ENCODE peak calls at places on chromosome X, in six cellular contexts. P, C, T, W, H and M are unnamed samples.

GRCh38 chrX:1006156-1006730 is 206.2 kb downstream of the CRLF2 start:
- DNase-seq in P (no peak), C (no peak), T (no peak), W (no peak), H (no peak), M (no peak)

GRCh38 chrX:136725446-136726104 is 55.2 kb downstream of the ARHGEF6 start:
- DNase-seq in P (no peak), C (no peak), T (peak), W (no peak), H (no peak), M (no peak)

GRCh38 chrX:103442536-103442901 is 66.2 kb downstream of the BEX3 start:
- DNase-seq in P (no peak), C (no peak), T (peak), W (no peak), H (no peak), M (no peak)

GRCh38 chrX:140525448-140525847 is 20.6 kb upstream of the SOX3 start:
- DNase-seq in P (no peak), C (no peak), T (no peak), W (no peak), H (no peak), M (no peak)

GRCh38 chrX:14051416-14051815 is 21.7 kb upstream of the GEMIN8 start:
- DNase-seq in P (no peak), C (no peak), T (no peak), W (peak), H (no peak), M (no peak)

GRCh38 chrX:101369687-101370086 is 16.3 kb downstream of the BTK start:
- DNase-seq in P (no peak), C (no peak), T (no peak), W (no peak), H (no peak), M (no peak)

GRCh38 chrX:50853399-50853798 is 39.4 kb upstream of the SHROOM4 start:
- DNase-seq in P (no peak), C (no peak), T (no peak), W (no peak), H (no peak), M (no peak)

GRCh38 chrX:49316085-49316484 is 5.8 kb upstream of the GAGE12J start:
- DNase-seq in P (no peak), C (no peak), T (no peak), W (no peak), H (no peak), M (no peak)

GRCh38 chrX:109840585-109840984 is 107.5 kb upstream of the ACSL4 start:
- DNase-seq in P (peak), C (no peak), T (no peak), W (peak), H (peak), M (peak)

GRCh38 chrX:41922125-41922521 is 1.2 kb downstream of the CASK start:
- DNase-seq in P (no peak), C (no peak), T (peak), W (no peak), H (no peak), M (peak)

GRCh38 chrX:148542481-148543255 is 42.3 kb downstream of the AFF2 start:
- DNase-seq in P (no peak), C (no peak), T (no peak), W (no peak), H (no peak), M (no peak)

GRCh38 chrX:69158166-69159040 is 6.8 kb downstream of the PJA1 start:
- DNase-seq in P (peak), C (no peak), T (peak), W (peak), H (peak), M (peak)

GRCh38 chrX:137236837-137237236 is 203.0 kb upstream of the GPR101 start:
- DNase-seq in P (no peak), C (no peak), T (no peak), W (no peak), H (no peak), M (no peak)

GRCh38 chrX:66622209-66622608 is 16.7 kb downstream of the EDA2R start:
- DNase-seq in P (no peak), C (no peak), T (no peak), W (no peak), H (no peak), M (no peak)

GRCh38 chrX:77597090-77597489 is 149.9 kb downstream of the FGF16 start:
- DNase-seq in P (no peak), C (no peak), T (peak), W (peak), H (no peak), M (peak)

GRCh38 chrX:95640226-95640625 is 1044.4 kb upstream of the DIAPH2 start:
- DNase-seq in P (no peak), C (no peak), T (no peak), W (no peak), H (no peak), M (no peak)

GRCh38 chrX:20989361-20989760 is 384.9 kb upstream of the CNKSR2 start:
- DNase-seq in P (no peak), C (no peak), T (no peak), W (no peak), H (no peak), M (no peak)

GRCh38 chrX:72247206-72247944 is 8.5 kb upstream of the ERCC6L start:
- DNase-seq in P (no peak), C (no peak), T (peak), W (no peak), H (peak), M (no peak)

GRCh38 chrX:38882894-38883620 is 81.8 kb downstream of the MID1IP1 start:
- DNase-seq in P (no peak), C (no peak), T (peak), W (no peak), H (no peak), M (peak)

GRCh38 chrX:47091149-47091775 is 13.0 kb downstream of the RGN start:
- DNase-seq in P (no peak), C (peak), T (no peak), W (no peak), H (no peak), M (peak)

GRCh38 chrX:50813843-50814661 is at the start of gene SHROOM4:
- DNase-seq in P (no peak), C (no peak), T (peak), W (no peak), H (peak), M (no peak)

GRCh38 chrX:103531002-103531401 is 11.7 kb upstream of the RAB40A start:
- DNase-seq in P (no peak), C (no peak), T (no peak), W (no peak), H (no peak), M (no peak)

GRCh38 chrX:96692454-96692853 is 7.8 kb downstream of the DIAPH2 start:
- DNase-seq in P (no peak), C (no peak), T (no peak), W (no peak), H (no peak), M (peak)

DNA sequence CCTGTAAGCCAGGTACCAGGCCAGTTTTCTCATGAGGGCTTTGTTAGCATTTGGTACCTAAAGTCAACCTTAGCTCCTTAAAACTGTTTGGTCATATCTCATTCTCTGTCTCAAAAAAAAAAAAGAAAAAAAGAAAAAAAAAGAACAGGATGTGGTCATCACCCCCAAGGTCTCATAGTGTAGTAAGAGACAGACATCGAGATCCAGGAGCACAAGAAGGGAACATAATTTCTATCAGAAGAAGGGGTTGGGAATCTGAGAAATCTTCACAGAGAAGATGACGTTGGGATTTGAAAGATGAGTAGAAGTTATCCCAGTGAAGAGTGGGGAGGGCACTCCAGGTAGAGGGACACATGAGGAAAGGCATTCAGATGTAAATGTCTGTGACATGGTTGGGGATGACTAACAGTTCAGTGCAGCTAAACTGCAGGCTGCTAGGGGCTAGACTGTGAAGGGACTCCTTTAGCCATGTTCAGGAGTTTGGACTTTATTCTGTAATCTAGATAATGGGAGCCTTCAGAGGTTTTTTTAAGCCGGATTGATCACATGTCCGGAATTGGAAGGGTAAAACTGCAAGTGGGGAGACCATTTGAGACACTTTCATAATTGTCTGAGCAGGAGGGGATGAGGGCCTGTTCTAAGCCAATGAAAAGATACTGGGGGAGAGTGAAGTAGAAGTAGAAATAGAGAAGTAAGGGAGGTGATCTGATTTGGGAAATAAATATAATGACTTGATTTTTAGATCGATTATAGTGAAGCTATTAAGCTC is 26.9 kb upstream of the GJB1 start:
- DNase-seq in P (no peak), C (no peak), T (no peak), W (no peak), H (no peak), M (peak)
- TF ChIP-seq MYC in P (no peak), C (no peak), T (no peak), W (no peak), H (no peak), M (no peak)

GRCh38 chrX:118495958-118496762 is 545 bp downstream of the DOCK11 start:
- DNase-seq in P (peak), C (no peak), T (peak), W (peak), H (no peak), M (peak)
- TF ChIP-seq POLR2A in P (peak), C (peak), T (no peak), W (no peak), H (no peak), M (peak)

DNA sequence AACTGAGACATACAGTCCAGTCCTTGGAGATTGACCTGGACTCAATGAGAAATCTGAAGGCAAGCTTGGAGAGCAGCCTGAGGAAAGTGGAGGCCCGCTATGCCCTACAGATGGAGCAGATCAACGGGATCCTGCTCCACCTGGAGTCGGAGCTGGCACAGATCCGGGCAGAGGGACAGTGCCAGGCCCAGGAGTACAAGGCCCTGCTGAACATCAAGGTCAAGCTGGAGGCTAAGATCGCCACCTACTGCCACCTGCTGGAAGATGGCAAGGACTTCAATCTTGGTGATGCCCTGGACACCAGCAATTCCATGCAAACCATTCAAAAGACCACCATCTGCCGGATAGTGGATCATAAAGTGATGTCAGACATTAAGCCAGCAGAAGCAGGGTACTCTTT is 20.4 kb upstream of the FRMPD3 start:
- DNase-seq in P (no peak), C (no peak), T (no peak), W (peak), H (peak), M (peak)
- TF ChIP-seq MYC in P (no peak), C (no peak), T (no peak), W (no peak), H (no peak), M (no peak)

GRCh38 chrX:2439613-2440012 is 61.2 kb downstream of the DHRSX start:
- DNase-seq in P (no peak), C (no peak), T (no peak), W (no peak), H (no peak), M (no peak)

GRCh38 chrX:2446815-2447214 is 54.0 kb downstream of the DHRSX start:
- DNase-seq in P (no peak), C (no peak), T (no peak), W (no peak), H (no peak), M (no peak)

GRCh38 chrX:2445662-2446623 is 54.8 kb downstream of the DHRSX start:
- DNase-seq in P (no peak), C (no peak), T (no peak), W (peak), H (no peak), M (no peak)

GRCh38 chrX:2441466-2441865 is 59.3 kb downstream of the DHRSX start:
- DNase-seq in P (no peak), C (no peak), T (no peak), W (no peak), H (no peak), M (no peak)

GRCh38 chrX:2442694-2443093 is 58.1 kb downstream of the DHRSX start:
- DNase-seq in P (no peak), C (no peak), T (no peak), W (no peak), H (no peak), M (no peak)
- TF ChIP-seq POLR2A in P (no peak), C (no peak), T (no peak), W (no peak), H (no peak), M (no peak)

GRCh38 chrX:132909643-132910042 is 48.8 kb downstream of the HS6ST2 start:
- DNase-seq in P (no peak), C (no peak), T (no peak), W (no peak), H (no peak), M (peak)

DNA sequence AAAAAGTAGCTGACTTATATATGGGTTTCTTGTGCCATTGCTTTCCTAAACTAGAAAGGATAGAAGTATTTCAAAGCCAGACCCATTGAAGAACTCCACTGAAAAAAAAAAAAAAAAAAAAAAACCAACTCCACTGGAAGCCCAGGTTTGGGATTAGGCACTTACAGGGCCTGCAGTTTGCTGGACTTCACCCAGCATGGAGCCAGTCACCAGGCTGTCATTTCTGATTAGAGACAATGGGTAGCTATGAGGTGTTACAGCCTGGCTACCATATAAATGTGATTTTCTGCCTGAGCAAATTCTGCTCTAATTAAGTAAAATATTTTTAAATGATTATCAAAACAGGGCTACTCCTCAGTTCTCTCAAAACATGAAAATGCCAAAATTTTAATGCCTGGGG is 49.5 kb downstream of the HS6ST2 start:
- DNase-seq in P (no peak), C (no peak), T (no peak), W (no peak), H (no peak), M (no peak)
- TF ChIP-seq MYC in P (no peak), C (no peak), T (no peak), W (no peak), H (no peak), M (no peak)